ENCODE peak calls at places on chromosomes 2 and 18, in four cellular contexts. F is spleen, Z is endothelial cell of umbilical vein, D is keratinocyte. O is an unnamed sample.

GRCh38 chr2:24024018-24024417 is 14.1 kb downstream of the MFSD2B start:
- DNase-seq in F (no peak), Z (no peak), D (no peak), O (no peak)

GRCh38 chr2:224151680-224152310 is 112.7 kb upstream of the SERPINE2 start:
- DNase-seq in F (no peak), Z (no peak), D (no peak), O (no peak)

GRCh38 chr2:114661926-114662670 is 219.7 kb downstream of the DPP10 start:
- DNase-seq in F (peak), Z (no peak), D (no peak), O (peak)

GRCh38 chr18:413263-413662 is 87.2 kb downstream of the COLEC12 start:
- DNase-seq in F (no peak), Z (peak), D (no peak), O (no peak)

GRCh38 chr2:112633708-112634107 is 12.0 kb upstream of the SLC20A1 start:
- DNase-seq in F (no peak), Z (no peak), D (no peak), O (no peak)

GRCh38 chr18:3675994-3676393 is 226.0 kb downstream of the TGIF1 start:
- DNase-seq in F (no peak), Z (no peak), D (no peak), O (no peak)

GRCh38 chr2:37377187-37377532 is 32.7 kb downstream of the QPCT start:
- DNase-seq in F (no peak), Z (no peak), D (no peak), O (no peak)

GRCh38 chr2:130337735-130338325 is 4.9 kb upstream of the IMP4 start:
- DNase-seq in F (no peak), Z (no peak), D (no peak), O (no peak)

GRCh38 chr2:199201539-199201938 is 256.2 kb downstream of the SATB2 start:
- DNase-seq in F (no peak), Z (no peak), D (no peak), O (no peak)

GRCh38 chr2:10977636-10978035 is 65.9 kb downstream of the KCNF1 start:
- DNase-seq in F (no peak), Z (no peak), D (no peak), O (peak)

GRCh38 chr2:32591669-32592463 is 36.0 kb upstream of the TTC27 start:
- DNase-seq in F (no peak), Z (peak), D (no peak), O (no peak)

GRCh38 chr2:105910497-105911238 is 166.0 kb downstream of the NCK2 start:
- DNase-seq in F (no peak), Z (no peak), D (no peak), O (no peak)

GRCh38 chr2:102592601-102593000 is 26.8 kb upstream of the SLC9A2 start:
- DNase-seq in F (no peak), Z (peak), D (no peak), O (no peak)

GRCh38 chr2:61710711-61711110 is 143.1 kb downstream of the FAM161A start:
- DNase-seq in F (no peak), Z (no peak), D (no peak), O (no peak)

GRCh38 chr2:216215991-216216390 is 106.8 kb downstream of the XRCC5 start:
- DNase-seq in F (no peak), Z (no peak), D (peak), O (no peak)

GRCh38 chr2:727071-727470 is 49.9 kb upstream of the TMEM18 start:
- DNase-seq in F (no peak), Z (no peak), D (no peak), O (no peak)

GRCh38 chr2:71226391-71226964 is 425 bp downstream of the PAIP2B start:
- DNase-seq in F (peak), Z (peak), D (no peak), O (peak)

GRCh38 chr2:183162362-183162761 is 38.1 kb downstream of the NUP35 start:
- DNase-seq in F (no peak), Z (no peak), D (no peak), O (no peak)

GRCh38 chr18:22557160-22557941 is 139.6 kb upstream of the CTAGE1 start:
- DNase-seq in F (no peak), Z (peak), D (no peak), O (no peak)

GRCh38 chr2:66581461-66582363 is 146.8 kb downstream of the MEIS1 start:
- DNase-seq in F (peak), Z (no peak), D (no peak), O (no peak)

GRCh38 chr2:241637233-241638062 is at the start of gene ATG4B:
- DNase-seq in F (peak), Z (peak), D (no peak), O (peak)

GRCh38 chr2:73176205-73176880 is 26.0 kb upstream of the NOTO start:
- DNase-seq in F (no peak), Z (peak), D (no peak), O (no peak)

GRCh38 chr2:149561309-149561926 is 26.2 kb downstream of the MMADHC start:
- DNase-seq in F (no peak), Z (peak), D (no peak), O (no peak)

DNA sequence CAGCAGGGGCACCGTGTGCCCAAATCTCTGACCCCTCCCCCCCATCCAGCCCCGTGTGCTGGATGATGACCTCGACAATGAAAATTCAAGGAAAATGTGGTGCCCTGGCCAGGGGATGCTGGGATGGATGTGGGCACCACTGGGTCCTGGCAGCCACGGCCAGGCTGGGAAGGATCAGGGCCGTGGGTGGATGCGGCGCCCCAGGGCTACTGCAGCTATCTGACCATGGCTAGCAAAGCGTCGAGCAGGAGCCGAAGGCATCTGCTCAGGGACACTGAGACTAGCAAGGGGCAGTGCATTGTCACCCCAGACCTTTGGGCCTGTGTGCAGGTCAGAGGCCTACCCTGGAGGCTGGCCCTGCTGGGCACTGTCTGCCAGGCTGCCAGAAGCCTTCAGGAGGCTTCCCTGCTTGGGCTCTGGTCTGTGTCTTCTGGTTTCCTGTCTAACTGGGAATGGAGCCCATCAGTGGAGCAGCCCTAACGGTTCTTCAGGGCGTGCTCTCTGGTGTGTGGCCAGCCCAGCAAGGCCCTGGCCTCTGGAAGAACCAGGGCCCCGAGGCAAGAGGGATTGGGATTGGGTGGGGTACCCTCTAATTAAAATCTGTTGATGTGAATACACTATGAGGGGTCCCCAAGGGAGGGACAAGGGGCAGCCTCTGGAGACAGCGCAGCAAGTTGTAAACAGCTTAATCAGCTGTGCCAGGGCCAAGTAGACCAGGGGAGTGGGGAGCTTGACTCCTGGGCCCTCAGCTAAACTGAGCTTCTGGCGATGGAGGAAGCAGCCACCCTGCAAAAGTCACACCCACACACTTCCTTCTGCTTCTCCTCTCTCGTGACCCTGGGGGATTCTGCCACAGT is 98.0 kb downstream of the STPG4 start:
- DNase-seq in F (no peak), Z (no peak), D (no peak), O (no peak)
- H3K27ac ChIP-seq in F (peak), Z (no peak), D (no peak), O (peak)

GRCh38 chr2:156339866-156340265 is 7.3 kb upstream of the NR4A2 start:
- DNase-seq in F (no peak), Z (no peak), D (no peak), O (no peak)

GRCh38 chr2:156342252-156343095 is 10.0 kb upstream of the NR4A2 start:
- DNase-seq in F (peak), Z (peak), D (no peak), O (peak)

GRCh38 chr2:156340377-156340776 is 7.9 kb upstream of the NR4A2 start:
- DNase-seq in F (no peak), Z (no peak), D (no peak), O (no peak)

GRCh38 chr2:156341482-156342251 is 9.1 kb upstream of the NR4A2 start:
- DNase-seq in F (peak), Z (peak), D (no peak), O (peak)

GRCh38 chr2:156340818-156341481 is 8.4 kb upstream of the NR4A2 start:
- DNase-seq in F (peak), Z (no peak), D (no peak), O (no peak)
- H3K27ac ChIP-seq in F (peak), Z (peak), D (peak), O (peak)

GRCh38 chr2:231228974-231229373 is 30.5 kb downstream of the ARMC9 start:
- DNase-seq in F (no peak), Z (no peak), D (no peak), O (no peak)
- H3K27ac ChIP-seq in F (no peak), Z (no peak), D (no peak), O (peak)

GRCh38 chr2:74984017-74984416 is 25.6 kb downstream of the POLE4 start:
- DNase-seq in F (no peak), Z (no peak), D (no peak), O (no peak)

GRCh38 chr2:74985983-74986382 is 27.5 kb downstream of the POLE4 start:
- DNase-seq in F (no peak), Z (no peak), D (no peak), O (no peak)

GRCh38 chr2:74982581-74982980 is 24.1 kb downstream of the POLE4 start:
- DNase-seq in F (no peak), Z (no peak), D (no peak), O (no peak)

GRCh38 chr2:74984947-74985637 is 26.6 kb downstream of the POLE4 start:
- DNase-seq in F (no peak), Z (no peak), D (no peak), O (no peak)

GRCh38 chr2:74983606-74984005 is 25.2 kb downstream of the POLE4 start:
- DNase-seq in F (no peak), Z (no peak), D (no peak), O (no peak)
- H3K27ac ChIP-seq in F (no peak), Z (no peak), D (no peak), O (no peak)

DNA sequence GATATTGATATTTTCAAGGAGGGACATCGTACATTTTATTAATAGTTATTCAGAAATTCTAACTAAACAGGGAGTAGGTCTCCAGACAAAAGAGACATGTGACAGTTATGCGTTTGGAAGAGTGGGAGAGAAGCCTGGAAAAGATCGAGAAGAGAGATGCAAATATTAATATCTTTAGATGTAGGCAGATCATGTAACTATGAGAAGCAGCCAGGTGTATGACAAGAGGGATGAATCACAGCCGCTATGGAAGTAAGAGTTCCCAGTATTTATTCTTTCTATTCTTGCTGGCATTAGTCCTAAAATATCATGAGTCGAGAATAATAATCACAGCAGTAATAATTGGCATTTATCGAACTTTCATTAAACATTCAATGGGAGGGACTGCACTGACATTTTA is 140.2 kb downstream of the CSRNP3 start:
- DNase-seq in F (no peak), Z (no peak), D (no peak), O (no peak)
- H3K27ac ChIP-seq in F (no peak), Z (no peak), D (no peak), O (peak)

O was measured in caudate nucleus.